ENCODE peak calls at places on chromosomes 13 and 19, in seven cellular contexts. One of them, this sample, is unnamed.
A peak's percentile ranks its signal among the peaks of the same experiment; 100 is the strongest.

GRCh38 chr13:28659611-28659970 is 661 bp downstream of the POMP start:
- DNase-seq in endothelial cell of umbilical vein: peak; percentile 69
- DNase-seq in ovary: no peak
- DNase-seq in right lobe of liver: no peak
- DNase-seq in K562: peak; percentile 6
- DNase-seq in left ventricle myocardium inferior: no peak
- DNase-seq in IMR-90: peak; percentile 75
- DNase-seq in this sample: no peak

GRCh38 chr13:20174656-20175405 is 14.0 kb upstream of the GJA3 start:
- DNase-seq in ovary: peak; percentile 64
- DNase-seq in IMR-90: peak; percentile 99
- DNase-seq in endothelial cell of umbilical vein: peak; percentile 73
- DNase-seq in K562: peak; percentile 20
- DNase-seq in right lobe of liver: peak; percentile 41
- DNase-seq in left ventricle myocardium inferior: peak; percentile 42
- DNase-seq in this sample: peak; percentile 94

GRCh38 chr19:43797118-43797517 is 5.1 kb downstream of the LYPD5 start:
- DNase-seq in IMR-90: no peak
- DNase-seq in endothelial cell of umbilical vein: no peak
- DNase-seq in left ventricle myocardium inferior: no peak
- DNase-seq in K562: no peak
- DNase-seq in right lobe of liver: no peak
- DNase-seq in ovary: no peak
- DNase-seq in this sample: no peak

GRCh38 chr13:28376604-28377003 is 118.3 kb downstream of the FLT1 start:
- DNase-seq in ovary: no peak
- DNase-seq in right lobe of liver: no peak
- DNase-seq in left ventricle myocardium inferior: no peak
- DNase-seq in endothelial cell of umbilical vein: no peak
- DNase-seq in IMR-90: no peak
- DNase-seq in K562: peak; percentile 28
- DNase-seq in this sample: no peak

GRCh38 chr13:31670831-31671617 is 68.3 kb upstream of the RXFP2 start:
- DNase-seq in IMR-90: no peak
- DNase-seq in ovary: no peak
- DNase-seq in right lobe of liver: no peak
- DNase-seq in endothelial cell of umbilical vein: no peak
- DNase-seq in left ventricle myocardium inferior: no peak
- DNase-seq in K562: no peak
- DNase-seq in this sample: no peak

GRCh38 chr19:49818691-49819331 is 722 bp downstream of the MED25 start:
- DNase-seq in endothelial cell of umbilical vein: no peak
- DNase-seq in right lobe of liver: no peak
- DNase-seq in left ventricle myocardium inferior: no peak
- DNase-seq in IMR-90: no peak
- DNase-seq in ovary: no peak
- DNase-seq in K562: no peak
- DNase-seq in this sample: no peak

GRCh38 chr19:55046975-55047622 is 9.0 kb upstream of the GP6 start:
- DNase-seq in ovary: no peak
- DNase-seq in endothelial cell of umbilical vein: no peak
- DNase-seq in IMR-90: no peak
- DNase-seq in K562: no peak
- DNase-seq in right lobe of liver: no peak
- DNase-seq in left ventricle myocardium inferior: no peak
- DNase-seq in this sample: no peak

GRCh38 chr13:51194942-51195341 is 27.3 kb upstream of the FAM124A start:
- DNase-seq in IMR-90: no peak
- DNase-seq in left ventricle myocardium inferior: no peak
- DNase-seq in K562: no peak
- DNase-seq in right lobe of liver: no peak
- DNase-seq in ovary: no peak
- DNase-seq in endothelial cell of umbilical vein: no peak
- DNase-seq in this sample: no peak

GRCh38 chr19:2490659-2491058 is 14.7 kb downstream of the GADD45B start:
- DNase-seq in right lobe of liver: no peak
- DNase-seq in left ventricle myocardium inferior: no peak
- DNase-seq in ovary: no peak
- DNase-seq in K562: no peak
- DNase-seq in IMR-90: no peak
- DNase-seq in endothelial cell of umbilical vein: no peak
- DNase-seq in this sample: no peak

GRCh38 chr19:9935409-9936062 is 779 bp downstream of the OLFM2 start:
- DNase-seq in K562: no peak
- DNase-seq in right lobe of liver: no peak
- DNase-seq in ovary: no peak
- DNase-seq in IMR-90: no peak
- DNase-seq in left ventricle myocardium inferior: no peak
- DNase-seq in endothelial cell of umbilical vein: no peak
- DNase-seq in this sample: no peak
- H3K27ac ChIP-seq in K562: no peak overlapping the region
- H3K27ac ChIP-seq in right lobe of liver: no peak overlapping the region
- H3K27ac ChIP-seq in ovary: peak overlapping the region; percentile 80
- H3K27ac ChIP-seq in IMR-90: no peak overlapping the region
- H3K27ac ChIP-seq in left ventricle myocardium inferior: no peak overlapping the region
- H3K27ac ChIP-seq in endothelial cell of umbilical vein: no peak overlapping the region
- H3K27ac ChIP-seq in this sample: no peak overlapping the region

DNA sequence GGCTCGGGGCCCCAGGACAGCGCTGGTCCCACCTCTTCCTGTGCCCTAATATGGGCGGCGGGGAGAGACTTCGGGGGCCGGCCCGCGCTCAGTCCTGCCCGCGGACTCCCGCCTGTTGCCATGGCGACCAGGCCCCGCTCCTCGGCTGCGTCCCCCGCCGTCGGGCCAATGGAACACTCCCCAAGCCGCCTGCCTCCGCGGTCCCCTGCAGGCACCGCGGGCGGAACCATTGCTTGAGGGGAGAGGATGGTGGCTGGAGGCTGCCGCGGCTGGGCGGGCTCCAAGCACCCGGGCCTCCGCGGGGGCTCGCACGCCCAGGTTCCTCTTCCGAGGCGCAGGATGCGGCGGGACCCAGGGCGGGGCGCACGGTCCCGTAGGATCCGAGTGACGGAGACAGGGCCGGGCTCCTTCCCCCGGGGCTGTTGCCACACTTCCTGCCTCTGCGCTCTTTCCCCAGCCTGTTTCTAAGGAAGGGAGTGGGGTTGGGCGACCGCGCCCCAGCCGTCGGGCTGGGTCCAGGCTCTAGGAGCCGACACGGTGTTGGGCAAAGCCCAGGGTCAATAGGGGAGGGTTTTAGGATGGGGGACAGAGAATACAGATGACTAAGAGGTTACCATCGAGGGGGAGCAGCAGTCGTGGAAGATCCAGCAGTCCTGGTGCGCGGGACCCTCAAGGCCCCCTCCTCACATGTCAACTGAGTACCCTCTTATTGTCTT is 1.2 kb upstream of the JUNB start:
- DNase-seq in K562: peak; percentile 96
- DNase-seq in IMR-90: peak; percentile 93
- DNase-seq in right lobe of liver: peak; percentile 99
- DNase-seq in endothelial cell of umbilical vein: peak; percentile 91
- DNase-seq in ovary: peak; percentile 98
- DNase-seq in left ventricle myocardium inferior: peak; percentile 97
- DNase-seq in this sample: peak; percentile 98
- H3K4me1 ChIP-seq in K562: peaks cover 46% of the 10 kb centered on the region
- H3K4me1 ChIP-seq in IMR-90: peaks cover 27% of the 10 kb centered on the region
- H3K4me1 ChIP-seq in right lobe of liver: no peaks in the 10 kb centered on the region
- H3K4me1 ChIP-seq in endothelial cell of umbilical vein: peaks cover 35% of the 10 kb centered on the region
- H3K4me1 ChIP-seq in ovary: peaks cover 8% of the 10 kb centered on the region
- H3K4me1 ChIP-seq in left ventricle myocardium inferior: peaks cover 89% of the 10 kb centered on the region
- H3K4me1 ChIP-seq in this sample: peaks cover 64% of the 10 kb centered on the region

GRCh38 chr13:110276553-110276950 is 30.4 kb downstream of the COL4A1 start:
- DNase-seq in IMR-90: no peak
- DNase-seq in ovary: no peak
- DNase-seq in left ventricle myocardium inferior: no peak
- DNase-seq in K562: no peak
- DNase-seq in endothelial cell of umbilical vein: no peak
- DNase-seq in right lobe of liver: no peak
- DNase-seq in this sample: no peak

GRCh38 chr13:110274687-110275086 is 32.3 kb downstream of the COL4A1 start:
- DNase-seq in left ventricle myocardium inferior: no peak
- DNase-seq in ovary: no peak
- DNase-seq in right lobe of liver: no peak
- DNase-seq in endothelial cell of umbilical vein: no peak
- DNase-seq in IMR-90: no peak
- DNase-seq in K562: no peak
- DNase-seq in this sample: no peak

GRCh38 chr13:110277357-110277950 is 29.5 kb downstream of the COL4A1 start:
- DNase-seq in ovary: no peak
- DNase-seq in K562: no peak
- DNase-seq in left ventricle myocardium inferior: no peak
- DNase-seq in endothelial cell of umbilical vein: no peak
- DNase-seq in IMR-90: no peak
- DNase-seq in right lobe of liver: no peak
- DNase-seq in this sample: no peak

GRCh38 chr13:110273254-110273653 is 33.7 kb downstream of the COL4A1 start:
- DNase-seq in IMR-90: no peak
- DNase-seq in left ventricle myocardium inferior: no peak
- DNase-seq in endothelial cell of umbilical vein: no peak
- DNase-seq in ovary: no peak
- DNase-seq in K562: no peak
- DNase-seq in right lobe of liver: no peak
- DNase-seq in this sample: no peak

DNA sequence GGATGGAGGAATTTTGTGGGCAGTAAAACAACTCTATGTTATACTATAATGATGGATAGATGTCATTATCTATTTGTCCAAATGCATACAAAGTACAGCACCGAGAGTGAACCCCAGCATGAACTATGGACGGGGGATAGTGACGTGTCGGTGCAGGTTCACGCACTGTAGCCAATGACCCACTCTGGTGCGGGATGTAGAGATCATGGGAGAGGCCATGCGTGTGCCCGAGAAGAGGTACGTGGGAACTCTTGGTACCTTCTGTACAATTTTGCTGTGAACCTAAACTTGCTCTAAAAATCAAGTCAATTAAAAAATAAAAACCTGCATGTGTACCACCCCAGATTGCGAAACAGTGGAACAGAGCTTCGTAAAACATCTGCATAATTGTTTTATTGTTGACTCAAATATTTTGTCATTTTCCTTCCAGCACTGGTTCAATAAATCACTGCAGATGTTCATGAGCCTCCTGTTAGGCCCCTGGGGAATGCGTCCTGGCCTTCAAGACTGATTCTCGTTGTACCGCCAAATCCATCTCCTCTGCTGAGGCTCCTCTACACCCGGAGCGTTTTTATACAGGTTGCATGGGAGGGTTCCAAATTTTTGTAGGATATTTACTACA is 30.9 kb downstream of the COL4A1 start:
- DNase-seq in IMR-90: no peak
- DNase-seq in ovary: peak; percentile 64
- DNase-seq in endothelial cell of umbilical vein: no peak
- DNase-seq in right lobe of liver: no peak
- DNase-seq in left ventricle myocardium inferior: peak; percentile 76
- DNase-seq in K562: no peak
- DNase-seq in this sample: no peak
- H3K27ac ChIP-seq in IMR-90: no peak overlapping the region
- H3K27ac ChIP-seq in ovary: no peak overlapping the region
- H3K27ac ChIP-seq in endothelial cell of umbilical vein: no peak overlapping the region
- H3K27ac ChIP-seq in right lobe of liver: no peak overlapping the region
- H3K27ac ChIP-seq in left ventricle myocardium inferior: peak overlapping the region; percentile 57
- H3K27ac ChIP-seq in K562: no peak overlapping the region
- H3K27ac ChIP-seq in this sample: no peak overlapping the region

DNA sequence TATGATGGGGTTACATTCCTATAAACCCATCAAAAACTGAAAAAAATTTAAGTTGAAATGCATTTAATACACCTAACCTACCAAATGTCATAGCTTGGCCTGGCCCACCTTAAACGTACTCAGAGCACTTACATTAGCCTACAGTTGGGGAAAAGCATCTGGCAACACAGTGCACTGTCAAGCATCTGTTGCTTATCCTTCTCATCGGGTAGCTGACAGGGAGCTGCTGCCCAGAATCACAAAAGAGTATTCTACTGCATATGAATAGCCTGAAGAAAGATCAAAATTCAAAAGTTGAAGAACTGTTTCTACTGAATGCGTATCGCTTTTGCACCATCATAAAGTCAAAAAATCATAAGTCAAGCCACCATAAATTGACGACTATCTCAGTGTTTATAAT is 2134.4 kb downstream of the PCDH9 start:
- DNase-seq in endothelial cell of umbilical vein: no peak
- DNase-seq in ovary: no peak
- DNase-seq in right lobe of liver: no peak
- DNase-seq in K562: no peak
- DNase-seq in left ventricle myocardium inferior: no peak
- DNase-seq in IMR-90: no peak
- DNase-seq in this sample: no peak
- H3K4me1 ChIP-seq in endothelial cell of umbilical vein: no peaks in the 10 kb centered on the region
- H3K4me1 ChIP-seq in ovary: no peaks in the 10 kb centered on the region
- H3K4me1 ChIP-seq in right lobe of liver: no peaks in the 10 kb centered on the region
- H3K4me1 ChIP-seq in K562: no peaks in the 10 kb centered on the region
- H3K4me1 ChIP-seq in left ventricle myocardium inferior: no peaks in the 10 kb centered on the region
- H3K4me1 ChIP-seq in IMR-90: no peaks in the 10 kb centered on the region
- H3K4me1 ChIP-seq in this sample: no peaks in the 10 kb centered on the region

GRCh38 chr13:43730642-43731041 is 56.1 kb downstream of the ENOX1 start:
- DNase-seq in left ventricle myocardium inferior: no peak
- DNase-seq in endothelial cell of umbilical vein: no peak
- DNase-seq in K562: no peak
- DNase-seq in ovary: no peak
- DNase-seq in IMR-90: peak; percentile 80
- DNase-seq in right lobe of liver: no peak
- DNase-seq in this sample: no peak

GRCh38 chr13:43732726-43733125 is 54.0 kb downstream of the ENOX1 start:
- DNase-seq in ovary: no peak
- DNase-seq in left ventricle myocardium inferior: no peak
- DNase-seq in endothelial cell of umbilical vein: no peak
- DNase-seq in IMR-90: no peak
- DNase-seq in K562: no peak
- DNase-seq in right lobe of liver: no peak
- DNase-seq in this sample: no peak

GRCh38 chr13:43725460-43725859 is 61.3 kb downstream of the ENOX1 start:
- DNase-seq in right lobe of liver: no peak
- DNase-seq in left ventricle myocardium inferior: no peak
- DNase-seq in IMR-90: no peak
- DNase-seq in K562: no peak
- DNase-seq in ovary: no peak
- DNase-seq in endothelial cell of umbilical vein: no peak
- DNase-seq in this sample: no peak

DNA sequence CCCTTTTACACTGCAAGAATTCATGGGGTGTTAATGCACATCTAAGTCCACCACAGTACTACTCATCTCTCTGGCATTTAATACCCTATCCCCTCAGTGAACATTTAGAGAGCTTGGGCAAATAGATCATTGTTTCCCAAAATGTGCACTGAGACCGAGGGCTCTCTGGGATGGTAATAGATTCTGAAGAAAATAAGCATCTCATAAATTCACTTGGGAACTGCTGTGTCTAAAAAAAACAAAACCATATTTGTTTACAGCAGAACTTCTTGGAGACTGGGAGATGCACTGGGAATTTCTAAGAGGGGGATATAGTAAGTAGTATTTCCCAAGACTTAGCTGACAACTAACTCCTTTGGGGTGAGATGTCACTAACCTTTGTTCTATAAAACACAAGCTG is 58.4 kb downstream of the ENOX1 start:
- DNase-seq in IMR-90: no peak
- DNase-seq in left ventricle myocardium inferior: no peak
- DNase-seq in right lobe of liver: no peak
- DNase-seq in endothelial cell of umbilical vein: no peak
- DNase-seq in ovary: no peak
- DNase-seq in K562: no peak
- DNase-seq in this sample: no peak
- H3K27ac ChIP-seq in IMR-90: no peak overlapping the region
- H3K27ac ChIP-seq in left ventricle myocardium inferior: peak overlapping the region; percentile 52
- H3K27ac ChIP-seq in right lobe of liver: no peak overlapping the region
- H3K27ac ChIP-seq in endothelial cell of umbilical vein: no peak overlapping the region
- H3K27ac ChIP-seq in ovary: no peak overlapping the region
- H3K27ac ChIP-seq in K562: no peak overlapping the region
- H3K27ac ChIP-seq in this sample: no peak overlapping the region